ENCODE peak calls at places on chromosome 14, in five cellular contexts. V is GM23248, H is neural progenitor cell, O is hepatocyte, F is MM.1S. N is an unnamed sample.

GRCh38 chr14:102772781-102773570 is 4.3 kb upstream of the TRAF3 start:
- DNase-seq in V (peak), H (peak), O (no peak), F (no peak), N (peak)

GRCh38 chr14:76597387-76597786 is 163.9 kb upstream of the VASH1 start:
- DNase-seq in V (no peak), H (no peak), O (no peak), F (no peak), N (no peak)

GRCh38 chr14:74348735-74349463 is 628 bp downstream of the VRTN start:
- DNase-seq in V (no peak), H (no peak), O (no peak), F (no peak), N (no peak)

GRCh38 chr14:28875937-28876910 is 109.6 kb downstream of the FOXG1 start:
- DNase-seq in V (no peak), H (peak), O (no peak), F (no peak), N (no peak)

GRCh38 chr14:23078692-23079116 is 16.2 kb downstream of the ACIN1 start:
- DNase-seq in V (peak), H (no peak), O (peak), F (no peak), N (no peak)

GRCh38 chr14:91125271-91125661 is 11.4 kb downstream of the DGLUCY start:
- DNase-seq in V (no peak), H (no peak), O (no peak), F (no peak), N (no peak)

GRCh38 chr14:70350078-70350477 is 9.4 kb downstream of the COX16 start:
- DNase-seq in V (no peak), H (no peak), O (no peak), F (no peak), N (no peak)

GRCh38 chr14:78700236-78700635 is 530.1 kb downstream of the NRXN3 start:
- DNase-seq in V (peak), H (no peak), O (no peak), F (no peak), N (no peak)

GRCh38 chr14:88605594-88605993 is 42.8 kb downstream of the ZC3H14 start:
- DNase-seq in V (peak), H (no peak), O (no peak), F (no peak), N (no peak)

GRCh38 chr14:85599939-85600338 is 70.0 kb downstream of the FLRT2 start:
- DNase-seq in V (peak), H (no peak), O (peak), F (no peak), N (no peak)

GRCh38 chr14:103576371-103577024 is 13.7 kb downstream of the COA8 start:
- DNase-seq in V (peak), H (peak), O (peak), F (no peak), N (no peak)

GRCh38 chr14:79661762-79662161 is 549.5 kb downstream of the DIO2 start:
- DNase-seq in V (no peak), H (no peak), O (no peak), F (no peak), N (no peak)

DNA sequence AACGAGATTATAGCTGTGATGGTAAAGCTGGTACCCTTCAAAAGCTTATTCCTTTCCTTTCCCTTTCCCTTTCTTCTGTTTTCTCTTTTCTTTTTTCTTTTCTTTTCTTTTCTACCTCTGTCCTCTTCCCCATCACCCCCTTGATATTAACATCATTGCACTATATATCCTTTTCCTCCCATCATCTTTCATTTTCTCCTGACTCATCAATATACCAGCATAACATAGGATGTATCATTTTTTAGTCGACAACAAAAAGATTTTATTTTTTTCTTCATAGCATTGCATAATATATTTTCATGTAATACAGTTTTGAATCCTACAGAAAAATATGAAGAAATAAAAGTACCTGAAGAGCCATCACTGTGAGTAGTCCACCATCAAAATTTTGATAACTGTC is 230.6 kb downstream of the RAD51B start:
- DNase-seq in V (no peak), H (no peak), O (no peak), F (no peak), N (no peak)
- TF ChIP-seq EZH2phosphoT487 in V (no peak), H (no peak), O (no peak), F (no peak), N (no peak)

GRCh38 chr14:60951781-60952435 is 29.0 kb downstream of the TRMT5 start:
- DNase-seq in V (peak), H (no peak), O (no peak), F (no peak), N (no peak)
- H3K4me3 ChIP-seq in V (no peak), H (no peak), O (no peak), F (no peak), N (no peak)

GRCh38 chr14:24401810-24402702 is 3.3 kb downstream of the NYNRIN start:
- DNase-seq in V (no peak), H (no peak), O (no peak), F (no peak), N (no peak)

GRCh38 chr14:24399981-24400718 is 1.3 kb downstream of the NYNRIN start:
- DNase-seq in V (no peak), H (no peak), O (no peak), F (no peak), N (no peak)

GRCh38 chr14:24404814-24405213 is 6.0 kb downstream of the NYNRIN start:
- DNase-seq in V (no peak), H (no peak), O (no peak), F (no peak), N (no peak)

GRCh38 chr14:24406416-24406815 is 7.6 kb downstream of the NYNRIN start:
- DNase-seq in V (no peak), H (no peak), O (no peak), F (no peak), N (no peak)

DNA sequence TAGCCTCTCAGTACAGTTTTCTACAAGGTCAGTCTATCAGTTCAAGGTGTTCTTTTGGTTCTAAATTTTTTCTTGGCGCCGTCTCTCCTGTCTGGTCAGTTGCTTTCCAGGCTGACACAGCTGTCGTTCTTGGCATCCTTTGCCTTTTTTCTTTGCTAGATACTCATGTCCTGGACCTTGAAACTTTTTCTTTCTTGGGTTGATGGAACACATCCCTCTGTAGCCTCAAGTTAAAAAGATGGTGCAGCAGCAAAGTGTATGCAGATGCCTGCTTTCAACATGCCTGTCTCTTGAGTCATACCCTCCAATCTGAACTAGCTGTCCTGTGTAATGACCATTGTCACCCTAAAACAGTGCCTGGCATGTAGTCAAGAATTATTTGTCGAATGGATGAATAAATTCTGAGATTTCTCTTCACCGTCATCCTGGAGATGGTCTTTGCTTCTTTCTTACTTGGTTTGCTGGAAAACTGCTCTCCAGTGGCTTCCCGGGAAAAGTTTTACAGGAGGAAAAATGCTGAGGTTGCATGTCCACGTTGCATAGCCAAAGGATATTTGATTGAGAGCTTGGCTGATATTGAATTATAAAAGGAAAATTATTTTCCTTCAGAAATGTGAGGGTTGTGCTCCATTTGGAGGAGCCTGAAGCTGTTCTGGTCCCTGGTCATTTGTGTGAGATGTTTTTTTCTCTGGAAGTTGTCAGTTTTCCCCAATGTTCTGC is 4.7 kb downstream of the NYNRIN start:
- DNase-seq in V (peak), H (no peak), O (no peak), F (no peak), N (no peak)
- TF ChIP-seq EZH2phosphoT487 in V (no peak), H (no peak), O (no peak), F (no peak), N (no peak)

GRCh38 chr14:31966896-31967668 is 110.0 kb upstream of the ARHGAP5 start:
- DNase-seq in V (peak), H (no peak), O (no peak), F (no peak), N (no peak)

GRCh38 chr14:31969371-31969770 is 107.7 kb upstream of the ARHGAP5 start:
- DNase-seq in V (no peak), H (no peak), O (peak), F (no peak), N (no peak)

GRCh38 chr14:31967669-31967975 is 109.5 kb upstream of the ARHGAP5 start:
- DNase-seq in V (no peak), H (no peak), O (no peak), F (no peak), N (no peak)

GRCh38 chr14:31968912-31969311 is 108.2 kb upstream of the ARHGAP5 start:
- DNase-seq in V (peak), H (no peak), O (no peak), F (no peak), N (no peak)

GRCh38 chr14:31968107-31968810 is 108.8 kb upstream of the ARHGAP5 start:
- DNase-seq in V (peak), H (no peak), O (peak), F (no peak), N (peak)
- H3K4me3 ChIP-seq in V (no peak), H (no peak), O (no peak), F (no peak), N (no peak)

DNA sequence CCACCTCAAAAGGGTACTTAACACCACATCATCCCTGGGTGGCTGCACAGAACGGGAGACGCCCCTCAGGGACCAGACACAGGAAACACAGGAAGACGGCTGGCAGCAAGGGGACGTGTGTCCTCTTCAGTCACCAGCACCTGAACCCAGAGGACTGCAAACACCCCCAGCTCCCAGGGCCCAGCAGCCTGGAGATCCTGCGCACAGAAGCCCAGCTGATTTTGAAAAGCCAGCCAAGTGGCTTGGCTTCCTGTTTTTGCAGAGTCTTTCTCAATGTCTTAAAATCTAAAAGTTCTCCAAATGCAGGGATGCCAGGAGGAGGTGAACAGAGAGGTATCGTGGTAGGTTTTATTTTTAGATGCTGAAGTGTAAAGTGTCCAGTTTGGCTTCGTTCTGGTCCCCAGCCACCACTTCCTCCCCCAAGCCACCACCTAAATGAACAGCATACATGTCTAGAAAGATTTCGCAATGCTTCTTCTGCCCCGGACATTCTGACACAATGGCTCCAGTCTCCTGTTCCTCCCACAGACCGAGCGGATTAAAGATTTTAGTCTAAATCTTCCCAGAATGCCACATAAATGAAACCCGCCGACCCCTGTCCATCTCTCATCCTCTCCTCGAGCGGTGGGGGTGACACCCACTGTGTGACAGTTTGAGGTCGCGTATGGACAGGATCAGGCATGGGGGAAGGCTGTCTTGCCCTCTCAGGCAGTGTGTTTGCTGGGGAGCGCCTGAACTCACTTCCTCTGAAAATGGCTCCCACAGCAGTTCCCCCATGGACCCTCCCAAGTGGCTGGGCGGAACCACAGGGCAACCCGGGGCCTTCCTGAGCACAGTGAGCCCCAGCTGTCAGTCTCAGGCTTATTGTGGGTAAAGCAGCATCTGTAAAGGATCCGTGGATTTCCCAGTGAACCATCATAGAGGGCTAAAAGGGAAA is 41.6 kb downstream of the ITPK1 start:
- DNase-seq in V (peak), H (no peak), O (no peak), F (no peak), N (peak)
- TF ChIP-seq EZH2phosphoT487 in V (no peak), H (no peak), O (no peak), F (no peak), N (no peak)

N was measured in OCI-LY7.